ENCODE peak calls at places on chromosomes 5 and 9, in eight cellular contexts. K is hepatocyte, I is transverse colon, Z is mammary epithelial cell, J is neural progenitor cell, B is endodermal cell, M is gastrocnemius medialis, L is SK-N-SH. V is an unnamed sample.

GRCh38 chr5:6686916-6687409 is 26.3 kb upstream of the TENT4A start:
- DNase-seq in Z (peak; percentile 31), B (peak; percentile 86), M (no peak), K (peak; percentile 73), L (no peak), I (no peak), J (peak; percentile 86), V (no peak)

GRCh38 chr9:19231126-19232035 is 888 bp downstream of the DENND4C start:
- DNase-seq in Z (peak; percentile 37), M (peak; percentile 20), B (no peak), I (peak; percentile 26), K (peak; percentile 16), L (peak; percentile 20), J (peak; percentile 50), V (no peak)

GRCh38 chr5:5699062-5699461 is 276.6 kb downstream of the ICE1 start:
- DNase-seq in B (peak; percentile 68), I (no peak), Z (no peak), L (no peak), J (peak; percentile 22), M (no peak), K (no peak), V (no peak)

GRCh38 chr9:76642701-76643209 is 121.5 kb upstream of the PCA3 start:
- DNase-seq in B (peak; percentile 56), K (no peak), M (no peak), L (no peak), J (no peak), Z (no peak), I (no peak), V (no peak)

GRCh38 chr5:388266-389196 is 54.4 kb upstream of the EXOC3 start:
- DNase-seq in K (peak; percentile 2), L (no peak), J (no peak), I (no peak), Z (no peak), M (no peak), B (no peak), V (no peak)

GRCh38 chr5:79181419-79182022 is 54.4 kb upstream of the JMY start:
- DNase-seq in K (no peak), I (no peak), B (peak; percentile 77), L (no peak), Z (peak; percentile 26), M (no peak), J (no peak), V (no peak)

GRCh38 chr5:41517909-41518308 is 7.5 kb upstream of the PLCXD3 start:
- DNase-seq in B (no peak), Z (no peak), L (no peak), K (peak; percentile 13), J (no peak), M (no peak), I (no peak), V (no peak)

GRCh38 chr9:112012026-112012902 is 115.7 kb downstream of the UGCG start:
- DNase-seq in L (no peak), J (no peak), B (peak; percentile 30), I (peak; percentile 72), M (peak; percentile 79), K (peak; percentile 70), Z (peak; percentile 91), V (peak; percentile 64)

GRCh38 chr9:121498150-121498486 is 1.5 kb downstream of the GGTA1 start:
- DNase-seq in B (peak; percentile 88), I (peak; percentile 49), L (peak; percentile 82), J (peak; percentile 88), K (peak; percentile 85), M (peak; percentile 50), Z (peak; percentile 70), V (no peak)

GRCh38 chr5:164375051-164375450 is 869.6 kb downstream of the MAT2B start:
- DNase-seq in I (no peak), L (no peak), J (no peak), K (no peak), Z (no peak), B (no peak), M (no peak), V (no peak)

GRCh38 chr9:136111190-136111589 is 7.5 kb downstream of the TMEM250 start:
- DNase-seq in J (no peak), K (no peak), M (no peak), L (no peak), I (no peak), Z (no peak), B (no peak), V (no peak)

GRCh38 chr9:136108648-136109266 is 9.9 kb downstream of the TMEM250 start:
- DNase-seq in I (no peak), B (no peak), L (no peak), M (no peak), J (no peak), Z (no peak), K (no peak), V (no peak)

GRCh38 chr9:136110082-136111061 is 8.3 kb downstream of the TMEM250 start:
- DNase-seq in M (no peak), B (peak; percentile 79), L (no peak), Z (no peak), K (peak; percentile 54), J (peak; percentile 64), I (no peak), V (no peak)

GRCh38 chr9:136107953-136108647 is 10.6 kb downstream of the TMEM250 start:
- DNase-seq in K (no peak), Z (peak; percentile 85), L (no peak), I (peak; percentile 53), M (peak; percentile 43), J (no peak), B (no peak), V (peak; percentile 60)

GRCh38 chr9:136109351-136110081 is 9.2 kb downstream of the TMEM250 start:
- DNase-seq in Z (peak; percentile 90), K (peak; percentile 94), L (peak; percentile 96), B (peak; percentile 94), J (peak; percentile 88), M (peak; percentile 94), I (peak; percentile 96), V (peak; percentile 96)
- TF ChIP-seq CTCF in Z (no peak), K (no peak), L (no peak), B (no peak), J (no peak), M (no peak), I (no peak), V (no peak)

GRCh38 chr5:141853895-141854626 is 24.1 kb downstream of the PCDH1 start:
- DNase-seq in B (peak; percentile 81), K (no peak), L (no peak), J (no peak), M (no peak), Z (no peak), I (no peak), V (no peak)
- H3K4me3 ChIP-seq in B (no peak overlapping the region), K (no peak overlapping the region), L (no peak overlapping the region), J (no peak overlapping the region), M (no peak overlapping the region), Z (no peak overlapping the region), I (no peak overlapping the region), V (no peak overlapping the region)

DNA sequence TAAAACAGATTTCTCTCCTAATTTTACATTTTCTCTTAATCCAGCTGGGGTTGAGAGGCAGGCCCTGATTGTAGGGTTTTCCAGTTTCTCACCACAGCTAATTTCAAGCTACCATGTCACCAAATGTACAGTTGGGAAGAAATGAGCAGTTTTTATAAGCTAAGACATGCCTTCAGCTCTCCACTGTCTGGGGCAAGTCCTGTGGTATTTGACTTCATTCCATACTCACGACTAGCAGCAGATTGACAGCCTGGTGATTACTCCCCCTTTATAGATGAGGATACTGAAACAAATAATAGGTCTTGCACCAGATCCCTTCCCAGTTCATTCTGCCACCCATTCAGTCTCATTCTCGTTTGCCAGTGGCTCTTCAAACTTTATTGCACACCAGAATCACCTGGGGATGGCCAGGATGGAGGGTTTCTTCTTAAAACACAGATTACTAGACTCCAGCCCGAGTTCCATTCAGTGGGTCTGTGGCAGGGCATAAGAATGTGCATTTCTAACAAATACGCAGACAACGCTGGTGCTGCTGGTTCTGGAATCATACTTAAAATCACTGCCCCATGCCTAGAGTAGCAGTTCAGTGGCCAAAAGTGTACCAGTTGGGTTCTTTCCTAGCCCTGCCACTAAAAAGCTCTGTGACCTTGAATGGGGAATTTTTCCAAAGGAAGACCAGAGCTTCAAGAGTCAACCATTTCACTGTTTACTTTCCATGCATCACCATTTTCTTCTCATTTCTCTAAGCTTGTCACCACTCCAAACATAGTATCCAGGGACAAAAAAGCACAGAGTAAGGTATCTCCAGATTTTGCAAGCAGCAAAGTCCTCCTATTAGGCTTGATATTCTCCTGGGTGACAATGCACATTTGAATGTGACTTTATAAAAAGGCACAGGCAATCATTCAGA is 64.3 kb downstream of the CSNK1A1 start:
- DNase-seq in L (no peak), M (no peak), Z (peak; percentile 86), K (no peak), J (no peak), I (no peak), B (no peak), V (no peak)
- H3K27ac ChIP-seq in L (peak overlapping the region; percentile 99), M (peak overlapping the region; percentile 87), Z (peak overlapping the region; percentile 97), K (peak overlapping the region; percentile 91), J (no peak overlapping the region), I (peak overlapping the region; percentile 91), B (no peak overlapping the region), V (peak overlapping the region; percentile 92)

DNA sequence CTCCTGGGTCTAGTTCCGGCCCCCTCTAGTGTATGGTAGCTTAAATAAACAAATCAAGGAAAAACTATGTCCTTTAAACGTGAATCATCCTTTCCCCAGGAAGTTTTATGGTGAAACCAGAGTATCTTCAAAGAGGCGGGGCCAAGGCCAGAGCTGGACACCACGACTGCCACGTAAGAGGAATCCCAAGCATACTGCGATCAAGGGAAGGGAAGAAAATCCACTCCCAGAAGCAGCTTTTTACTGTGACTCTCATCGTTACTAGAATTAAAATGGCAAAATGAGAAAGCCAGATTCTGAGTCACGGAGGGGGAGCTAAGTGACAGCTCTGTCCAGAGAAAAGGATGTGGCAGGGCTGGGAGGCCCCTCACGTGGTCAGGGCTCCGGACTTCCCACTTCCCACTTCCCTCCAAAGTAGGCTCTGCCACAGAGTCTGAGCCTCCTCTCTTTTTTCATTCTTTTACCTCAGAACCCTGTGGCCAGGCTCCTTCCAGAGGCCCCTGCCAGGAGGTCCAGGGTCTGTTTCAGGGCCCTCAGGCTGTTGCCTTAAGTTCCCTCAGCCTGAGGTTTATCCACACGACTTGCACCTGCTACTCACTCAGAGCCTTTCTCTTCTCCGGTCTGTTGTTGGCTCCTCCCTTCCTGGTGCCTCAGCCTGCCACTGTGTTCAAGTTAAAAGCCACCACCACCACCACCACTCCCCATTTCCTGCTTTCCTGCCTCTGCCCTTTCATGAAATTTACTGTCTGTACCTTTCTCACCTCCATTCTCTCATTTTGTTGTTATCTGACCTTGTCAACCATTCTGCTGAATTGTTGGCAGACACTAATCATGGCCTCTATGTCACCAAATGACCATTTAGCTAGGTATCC is 1.4 kb upstream of the GLRX start:
- DNase-seq in K (peak; percentile 89), I (peak; percentile 69), M (peak; percentile 79), B (peak; percentile 72), J (no peak), Z (no peak), L (no peak), V (peak; percentile 75)
- TF ChIP-seq CTCF in K (no peak), I (no peak), M (no peak), B (no peak), J (no peak), Z (no peak), L (peak; percentile 11), V (no peak)

GRCh38 chr5:118224546-118224945 is 763.8 kb downstream of the DTWD2 start:
- DNase-seq in B (no peak), Z (peak; percentile 11), K (no peak), L (no peak), J (no peak), M (no peak), I (no peak), V (no peak)

GRCh38 chr5:118220491-118220890 is 767.9 kb downstream of the DTWD2 start:
- DNase-seq in Z (no peak), I (no peak), J (no peak), M (no peak), K (no peak), B (no peak), L (no peak), V (no peak)
- H3K4me3 ChIP-seq in Z (no peak overlapping the region), I (no peak overlapping the region), J (no peak overlapping the region), M (no peak overlapping the region), K (no peak overlapping the region), B (no peak overlapping the region), L (no peak overlapping the region), V (no peak overlapping the region)

V was measured in psoas muscle.